ENCODE peak calls at places on chromosomes 12 and 14, in six cellular contexts. N is endothelial cell, V is AG10803, Z is mesothelial cell of epicardium, Y is stomach, D is glutamatergic neuron. K is an unnamed sample.

GRCh38 chr12:53198470-53199110 is 8.5 kb downstream of the ITGB7 start:
- DNase-seq in Y (no peak), Z (no peak), V (no peak), N (no peak), D (no peak), K (no peak)

GRCh38 chr14:65864549-65864948 is 452.0 kb downstream of the FUT8 start:
- DNase-seq in D (no peak), Y (no peak), Z (no peak), N (no peak), V (peak), K (no peak)

GRCh38 chr14:22131749-22132476 is 457.1 kb downstream of the DAD1 start:
- DNase-seq in N (peak), Y (no peak), D (peak), Z (no peak), V (no peak), K (no peak)

GRCh38 chr12:80692114-80692513 is 15.3 kb upstream of the MYF6 start:
- DNase-seq in D (no peak), Z (no peak), V (no peak), Y (no peak), N (no peak), K (no peak)

GRCh38 chr12:106267535-106267934 is 19.7 kb upstream of the CKAP4 start:
- DNase-seq in Z (no peak), D (no peak), V (no peak), N (no peak), Y (no peak), K (no peak)

GRCh38 chr14:53979141-53979673 is 22.6 kb upstream of the BMP4 start:
- DNase-seq in D (no peak), N (no peak), V (peak), Z (no peak), Y (no peak), K (no peak)

GRCh38 chr12:22283006-22283506 is 51.5 kb downstream of the ST8SIA1 start:
- DNase-seq in V (peak), N (no peak), Z (no peak), D (no peak), Y (no peak), K (no peak)

GRCh38 chr14:76135722-76136121 is 16.0 kb upstream of the GPATCH2L start:
- DNase-seq in D (no peak), Z (no peak), Y (no peak), N (no peak), V (no peak), K (no peak)

GRCh38 chr14:101191086-101191881 is 287.8 kb upstream of the RTL1 start:
- DNase-seq in D (no peak), N (no peak), Y (peak), V (no peak), Z (peak), K (no peak)

GRCh38 chr12:52975204-52975603 is 26.3 kb downstream of the KRT18 start:
- DNase-seq in Y (no peak), V (no peak), N (no peak), D (no peak), Z (no peak), K (no peak)

GRCh38 chr12:95620171-95620570 is 68.9 kb upstream of the USP44 start:
- DNase-seq in D (no peak), Y (no peak), Z (no peak), N (no peak), V (no peak), K (no peak)

GRCh38 chr12:71558445-71558844 is 105.2 kb downstream of the ZFC3H1 start:
- DNase-seq in Y (no peak), D (no peak), N (no peak), Z (no peak), V (peak), K (no peak)

GRCh38 chr12:45705404-45705803 is 24.1 kb upstream of the ARID2 start:
- DNase-seq in Y (no peak), V (no peak), Z (no peak), D (no peak), N (no peak), K (no peak)

GRCh38 chr12:107560194-107560905 is 125.2 kb upstream of the PWP1 start:
- DNase-seq in V (no peak), N (peak), D (no peak), Y (no peak), Z (no peak), K (no peak)

GRCh38 chr12:25459541-25459951 is 93.5 kb downstream of the LMNTD1 start:
- DNase-seq in V (no peak), N (no peak), D (no peak), Y (no peak), Z (no peak), K (peak)

GRCh38 chr12:27332407-27333310 is at the start of gene BMAL2:
- DNase-seq in Z (peak), Y (peak), D (peak), V (peak), N (peak), K (peak)

GRCh38 chr12:64004639-64005038 is 160.1 kb downstream of the SRGAP1 start:
- DNase-seq in V (peak), N (no peak), D (no peak), Z (no peak), Y (no peak), K (no peak)

GRCh38 chr12:46480724-46481123 is 108.2 kb upstream of the SLC38A2 start:
- DNase-seq in Z (no peak), D (no peak), Y (no peak), N (no peak), V (peak), K (no peak)

GRCh38 chr14:35898217-35898775 is 72.2 kb downstream of the BRMS1L start:
- DNase-seq in V (no peak), N (no peak), Y (no peak), Z (no peak), D (peak), K (no peak)

GRCh38 chr14:35897616-35898111 is 71.5 kb downstream of the BRMS1L start:
- DNase-seq in D (peak), V (no peak), Z (no peak), N (no peak), Y (no peak), K (no peak)

GRCh38 chr14:35895256-35895655 is 69.1 kb downstream of the BRMS1L start:
- DNase-seq in D (no peak), V (no peak), Y (no peak), Z (no peak), N (no peak), K (no peak)

GRCh38 chr14:35900741-35901140 is 74.6 kb downstream of the BRMS1L start:
- DNase-seq in Z (no peak), N (no peak), V (no peak), D (no peak), Y (no peak), K (no peak)
- TF ChIP-seq CTCF in Z (no peak), N (no peak), V (no peak), D (no peak), Y (no peak), K (no peak)

GRCh38 chr12:65121049-65121955 is at the start of gene WIF1:
- DNase-seq in V (no peak), D (peak), Y (peak), Z (peak), N (peak), K (peak)
- TF ChIP-seq CTCF in V (no peak), D (peak), Y (no peak), Z (peak), N (peak), K (no peak)

GRCh38 chr12:48758737-48759136 is 30.2 kb downstream of the ADCY6 start:
- DNase-seq in V (no peak), N (no peak), D (no peak), Y (no peak), Z (no peak), K (no peak)

GRCh38 chr12:48758186-48758585 is 30.7 kb downstream of the ADCY6 start:
- DNase-seq in Y (no peak), D (no peak), Z (no peak), N (no peak), V (peak), K (no peak)
- TF ChIP-seq CTCF in Y (no peak), D (no peak), Z (no peak), N (no peak), V (no peak), K (no peak)

GRCh38 chr14:37712976-37713431 is 117.6 kb downstream of the TTC6 start:
- DNase-seq in Z (no peak), D (no peak), Y (no peak), N (no peak), V (no peak), K (no peak)

GRCh38 chr14:37708481-37708880 is 113.1 kb downstream of the TTC6 start:
- DNase-seq in Y (no peak), D (no peak), Z (no peak), V (peak), N (no peak), K (no peak)

GRCh38 chr14:37707716-37708115 is 112.3 kb downstream of the TTC6 start:
- DNase-seq in V (no peak), D (no peak), Z (no peak), Y (no peak), N (no peak), K (no peak)

GRCh38 chr14:37711499-37712475 is 116.4 kb downstream of the TTC6 start:
- DNase-seq in V (no peak), D (no peak), Y (no peak), Z (no peak), N (no peak), K (no peak)

GRCh38 chr14:37709419-37710195 is 114.2 kb downstream of the TTC6 start:
- DNase-seq in Z (no peak), Y (no peak), N (no peak), D (no peak), V (peak), K (no peak)
- TF ChIP-seq CTCF in Z (peak), Y (no peak), N (peak), D (peak), V (peak), K (no peak)

GRCh38 chr12:23626791-23627190 is 322.7 kb downstream of the SOX5 start:
- DNase-seq in N (no peak), V (no peak), Z (no peak), D (no peak), Y (no peak), K (no peak)

GRCh38 chr12:23634344-23634743 is 315.1 kb downstream of the SOX5 start:
- DNase-seq in Y (no peak), V (no peak), N (no peak), Z (no peak), D (no peak), K (no peak)

GRCh38 chr12:23631991-23632390 is 317.5 kb downstream of the SOX5 start:
- DNase-seq in Z (no peak), V (no peak), D (no peak), N (no peak), Y (no peak), K (no peak)

GRCh38 chr12:23628836-23629235 is 320.6 kb downstream of the SOX5 start:
- DNase-seq in N (no peak), D (no peak), V (no peak), Y (no peak), Z (no peak), K (no peak)

GRCh38 chr12:23630524-23630923 is 318.9 kb downstream of the SOX5 start:
- DNase-seq in V (no peak), Z (no peak), D (no peak), N (no peak), Y (no peak), K (no peak)
- TF ChIP-seq CTCF in V (no peak), Z (no peak), D (no peak), N (no peak), Y (no peak), K (no peak)

GRCh38 chr14:52583544-52583943 is 30.9 kb downstream of the GPR137C start:
- DNase-seq in Y (no peak), Z (no peak), V (no peak), N (no peak), D (no peak), K (no peak)
- TF ChIP-seq CTCF in Y (no peak), Z (no peak), V (no peak), N (no peak), D (no peak), K (no peak)

DNA sequence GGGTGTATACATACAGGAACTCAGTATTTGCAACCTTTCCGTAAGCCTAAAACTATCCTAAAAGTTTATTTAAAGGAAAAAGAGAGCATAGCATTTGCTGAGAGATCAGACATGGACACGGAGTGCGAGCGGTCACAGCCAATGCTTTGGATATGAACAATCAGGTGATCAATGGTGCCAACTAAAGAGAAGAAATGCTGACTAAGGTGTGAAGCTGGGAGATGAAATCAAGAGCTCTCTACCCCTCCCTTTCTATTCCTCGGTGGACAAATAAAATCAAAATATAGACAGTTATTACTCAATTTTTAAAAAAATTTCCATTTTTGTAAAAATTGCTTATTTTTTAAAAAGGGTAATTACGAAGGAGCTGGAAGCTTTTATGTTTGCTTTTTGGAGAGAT is 29.2 kb downstream of the NT5DC3 start:
- DNase-seq in N (no peak), Y (no peak), Z (no peak), D (no peak), V (no peak), K (no peak)
- TF ChIP-seq CTCF in N (no peak), Y (no peak), Z (no peak), D (no peak), V (no peak), K (no peak)

GRCh38 chr12:54261817-54262402 is 18.0 kb downstream of the CBX5 start:
- DNase-seq in Z (no peak), D (no peak), Y (no peak), N (no peak), V (no peak), K (no peak)
- TF ChIP-seq CTCF in Z (no peak), D (no peak), Y (no peak), N (no peak), V (no peak), K (no peak)

DNA sequence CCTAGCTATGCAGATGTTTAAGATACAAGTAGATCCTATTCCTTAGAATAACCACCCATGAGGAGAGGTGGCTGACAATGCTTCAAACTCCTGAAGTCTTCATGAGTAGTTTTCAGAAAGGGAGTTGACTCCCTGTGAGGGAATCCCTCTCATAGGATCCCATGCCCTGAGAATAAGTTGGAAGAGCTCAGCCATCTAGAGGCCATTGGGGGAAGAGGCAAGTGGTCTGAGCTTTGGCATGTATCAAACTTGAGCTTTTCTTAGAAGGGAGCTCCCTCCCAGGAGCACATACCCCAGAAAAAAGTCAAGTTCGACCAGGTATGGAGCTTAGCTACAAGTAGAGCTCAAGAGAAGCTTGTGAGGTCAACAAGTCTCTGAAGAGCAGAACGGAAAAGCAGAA is 165.7 kb upstream of the RBM19 start:
- DNase-seq in D (no peak), V (no peak), Y (no peak), N (no peak), Z (no peak), K (no peak)
- TF ChIP-seq CTCF in D (no peak), V (peak), Y (no peak), N (no peak), Z (no peak), K (no peak)